ENCODE peak calls at places on chromosomes 1 and 21, in four cellular contexts. Z is CD8-positive, alpha-beta T cell; O is A673; W is tibial artery. C is an unnamed sample.

GRCh38 chr1:5730272-5731109 is 261.7 kb downstream of the NPHP4 start:
- DNase-seq in O (no peak), Z (no peak), W (no peak), C (no peak)

GRCh38 chr21:42509239-42509638 is 4.4 kb upstream of the SLC37A1 start:
- DNase-seq in Z (no peak), O (no peak), W (no peak), C (no peak)

GRCh38 chr21:46504681-46505080 is 46.0 kb downstream of the DIP2A start:
- DNase-seq in W (no peak), O (no peak), Z (no peak), C (no peak)

GRCh38 chr1:64320899-64321624 is 117.6 kb downstream of the UBE2U start:
- DNase-seq in W (no peak), O (no peak), Z (no peak), C (no peak)

GRCh38 chr1:27971674-27972073 is 11.9 kb downstream of the XKR8 start:
- DNase-seq in O (peak; percentile 59), W (no peak), Z (no peak), C (no peak)

GRCh38 chr1:162690672-162691434 is 58.6 kb downstream of the DDR2 start:
- DNase-seq in W (peak; percentile 90), Z (no peak), O (peak; percentile 90), C (peak; percentile 97)

GRCh38 chr1:107899655-107900054 is 65.3 kb downstream of the VAV3 start:
- DNase-seq in W (no peak), O (no peak), Z (no peak), C (no peak)

GRCh38 chr1:32904797-32905196 is 3.6 kb upstream of the TMEM54 start:
- DNase-seq in Z (no peak), W (peak; percentile 39), O (no peak), C (no peak)

GRCh38 chr1:113320972-113321680 is 69.2 kb upstream of the MAGI3 start:
- DNase-seq in O (no peak), Z (no peak), W (no peak), C (no peak)

GRCh38 chr1:170241266-170241851 is 95.6 kb downstream of the NTMT2 start:
- DNase-seq in W (no peak), Z (no peak), O (no peak), C (no peak)

GRCh38 chr1:183101841-183102276 is 78.6 kb downstream of the LAMC1 start:
- DNase-seq in O (no peak), W (no peak), Z (no peak), C (no peak)

GRCh38 chr1:209648931-209649776 is 3.1 kb downstream of the LAMB3 start:
- DNase-seq in Z (no peak), O (peak; percentile 82), W (no peak), C (peak; percentile 64)

GRCh38 chr1:111989531-111990025 is at the start of gene KCND3:
- DNase-seq in O (peak; percentile 27), W (no peak), Z (no peak), C (no peak)

GRCh38 chr1:7175507-7175906 is 390.3 kb downstream of the CAMTA1 start:
- DNase-seq in W (no peak), O (no peak), Z (no peak), C (no peak)

DNA sequence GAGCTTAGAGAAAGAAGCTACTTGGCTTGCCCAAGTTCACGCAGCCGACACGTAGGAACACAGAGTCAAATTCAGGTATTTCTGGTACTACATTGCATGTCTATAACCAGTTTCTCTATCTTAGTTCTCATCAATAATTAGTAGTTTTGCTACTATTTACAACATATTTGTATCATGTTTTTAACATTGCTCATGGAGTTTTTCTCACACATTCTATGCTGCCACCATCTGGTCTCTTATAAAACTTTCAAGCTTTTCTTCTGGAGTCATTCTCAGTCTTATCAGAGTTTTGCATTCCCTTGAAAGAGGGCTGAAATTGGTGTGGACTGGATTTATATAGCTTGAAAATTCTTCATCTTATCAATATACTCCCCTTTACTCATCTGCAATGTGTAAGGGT is 118.8 kb upstream of the PALMD start:
- DNase-seq in W (no peak), O (peak; percentile 26), Z (no peak), C (no peak)
- TF ChIP-seq CTCF in W (no peak), O (peak; percentile 52), Z (no peak), C (peak; percentile 49)

GRCh38 chr1:109546311-109547109 is 1.9 kb upstream of the GNAI3 start:
- DNase-seq in Z (peak; percentile 73), O (peak; percentile 95), W (peak; percentile 91), C (no peak)
- H3K4me3 ChIP-seq in Z (peak overlapping the region; percentile 98), O (peak overlapping the region; percentile 95), W (peak overlapping the region; percentile 96), C (peak overlapping the region; percentile 0)

DNA sequence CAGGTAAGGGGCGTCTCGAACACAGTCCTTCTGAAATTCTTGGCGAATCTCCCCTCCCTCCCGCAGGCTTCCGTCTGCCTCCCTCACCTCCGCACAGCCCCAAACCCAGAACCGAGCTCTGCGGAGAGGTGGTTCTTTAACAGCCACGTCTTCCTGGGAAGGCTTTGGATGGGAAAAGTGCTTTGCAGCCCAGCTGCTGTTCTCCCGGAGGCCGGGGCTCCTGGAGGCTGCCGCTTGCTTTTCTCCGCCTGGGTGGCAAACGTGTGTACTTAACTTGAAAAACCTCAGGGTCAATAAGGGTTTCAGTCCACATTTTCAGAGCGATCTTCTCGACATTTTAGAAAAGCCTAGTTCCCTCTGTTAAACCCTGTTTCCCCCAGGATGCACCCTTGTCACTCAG is 109.3 kb downstream of the PRDM16 start:
- DNase-seq in Z (no peak), W (no peak), O (no peak), C (no peak)
- H3K27me3 ChIP-seq in Z (peaks cover 3% of the 10 kb centered on the region), W (no peaks in the 10 kb centered on the region), O (peaks cover 13% of the 10 kb centered on the region), C (no peaks in the 10 kb centered on the region)

DNA sequence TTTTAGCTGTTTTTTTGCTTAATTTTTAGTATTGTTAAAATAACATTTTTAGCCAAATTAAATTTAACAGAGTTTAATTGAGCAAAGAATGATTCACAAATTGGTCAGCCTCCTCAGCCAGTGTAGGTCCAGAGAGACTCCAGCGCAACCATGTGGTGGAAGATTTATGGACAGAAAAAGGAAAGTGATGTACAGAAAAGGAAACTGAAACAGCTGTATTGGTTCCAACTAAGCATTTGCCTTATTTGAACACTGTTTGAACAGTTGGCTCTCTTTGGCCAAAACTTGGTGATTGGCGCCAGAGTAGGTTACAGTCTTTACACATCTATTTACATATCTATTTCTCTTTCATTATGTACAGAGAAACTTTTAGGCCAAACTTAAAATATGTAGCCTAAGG is 19.4 kb downstream of the RPS6KC1 start:
- DNase-seq in Z (no peak), O (peak; percentile 67), W (no peak), C (no peak)
- TF ChIP-seq CTCF in Z (no peak), O (peak; percentile 41), W (no peak), C (no peak)

GRCh38 chr1:160260436-160261382 is 1.6 kb downstream of the DCAF8 start:
- DNase-seq in W (no peak), O (peak; percentile 40), Z (no peak), C (peak; percentile 75)
- H3K4me3 ChIP-seq in W (peak overlapping the region; percentile 97), O (peak overlapping the region; percentile 85), Z (no peak overlapping the region), C (peak overlapping the region; percentile 90)

DNA sequence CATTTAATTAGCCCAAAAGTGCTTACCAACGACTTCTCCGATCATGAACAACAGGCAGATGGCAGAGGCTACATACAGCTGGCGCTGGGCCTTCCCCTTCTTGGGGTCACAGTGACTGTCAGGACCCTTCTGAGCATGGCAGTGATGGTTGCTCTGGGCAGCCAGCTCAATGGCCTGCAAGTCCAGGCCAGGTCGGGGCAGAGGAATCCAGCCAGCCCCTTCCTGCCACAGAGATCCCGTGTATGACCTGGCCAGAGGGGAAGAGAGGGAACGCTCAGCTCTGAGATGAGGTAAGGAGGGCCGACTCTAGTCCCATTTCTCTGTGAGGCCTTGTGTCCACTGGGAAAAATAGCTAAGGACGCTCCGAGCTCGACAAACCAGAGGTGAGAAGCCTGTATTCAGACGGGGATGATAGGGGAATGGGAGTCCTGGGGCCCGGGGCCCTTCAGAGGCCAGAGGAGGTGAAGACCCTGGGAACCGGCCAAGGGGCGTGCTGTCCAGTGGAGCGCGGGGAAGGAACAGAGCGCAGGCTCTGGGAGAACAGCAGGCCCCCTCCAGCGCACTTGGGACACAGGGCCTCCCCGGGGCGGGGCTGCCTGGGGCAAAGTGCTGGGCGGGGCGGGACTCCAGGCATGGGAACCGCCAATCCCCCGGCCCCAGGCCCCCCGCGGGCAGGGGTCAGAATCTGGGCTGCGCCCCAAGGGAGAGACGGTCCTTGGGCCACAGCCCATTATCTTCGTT is 777 bp downstream of the SLC30A2 start:
- DNase-seq in W (no peak), Z (no peak), O (no peak), C (no peak)
- H3K27me3 ChIP-seq in W (peaks cover 71% of the 10 kb centered on the region), Z (peaks cover 12% of the 10 kb centered on the region), O (peaks cover 81% of the 10 kb centered on the region), C (peaks cover 44% of the 10 kb centered on the region)

GRCh38 chr1:185213086-185213485 is 56.1 kb downstream of the SWT1 start:
- DNase-seq in W (no peak), Z (no peak), O (no peak), C (no peak)

DNA sequence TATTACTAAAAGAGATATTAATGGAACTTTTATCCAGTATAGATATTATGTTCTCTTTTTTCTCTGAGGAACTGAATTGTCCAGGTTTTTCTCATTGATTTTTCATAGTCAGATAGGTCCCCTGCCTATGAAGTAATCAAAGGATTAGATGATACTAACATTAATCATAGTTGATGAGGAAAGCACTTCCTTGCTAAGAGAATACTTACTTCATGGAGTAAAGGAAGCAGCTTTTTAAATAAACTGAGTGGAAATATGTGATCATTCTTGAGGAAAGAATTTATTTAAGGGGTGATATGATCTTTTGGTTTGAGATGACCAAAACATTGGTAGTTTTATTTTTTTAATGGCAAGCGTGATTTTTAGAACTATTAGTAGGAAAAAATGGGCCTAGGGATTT is 58.9 kb downstream of the SWT1 start:
- DNase-seq in W (no peak), O (no peak), Z (no peak), C (no peak)
- TF ChIP-seq CTCF in W (no peak), O (no peak), Z (no peak), C (no peak)

GRCh38 chr1:228500143-228500736 is 13.1 kb downstream of the RNF187 start:
- DNase-seq in Z (no peak), W (no peak), O (no peak), C (no peak)
- H3K4me3 ChIP-seq in Z (no peak overlapping the region), W (no peak overlapping the region), O (no peak overlapping the region), C (no peak overlapping the region)

DNA sequence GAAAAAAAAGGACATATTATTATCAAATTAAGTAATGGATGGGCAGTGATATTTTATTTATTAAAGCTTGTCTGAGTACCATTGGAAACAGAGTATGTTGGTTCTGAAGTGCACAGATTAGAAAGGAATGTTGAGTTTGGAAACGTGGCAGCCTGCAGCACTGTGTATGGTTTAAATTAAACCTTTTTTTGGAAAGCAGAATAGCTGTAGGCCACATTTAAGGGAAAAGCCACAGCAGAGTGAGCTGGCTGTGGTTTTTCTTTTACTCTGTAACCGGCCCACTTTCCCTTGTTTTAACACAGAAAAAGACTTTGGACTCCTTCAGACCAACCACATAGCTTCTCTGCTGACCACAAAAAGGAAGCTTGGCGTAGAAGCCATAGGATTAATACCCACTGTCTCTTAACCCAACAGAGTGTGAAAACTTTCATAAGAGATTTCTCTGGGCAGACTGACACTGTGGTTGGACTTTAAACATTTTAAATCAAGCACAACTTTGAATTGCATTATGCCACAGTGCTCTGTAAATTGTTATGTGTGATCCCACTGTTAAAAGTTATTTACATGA is 75.1 kb downstream of the NFIA start:
- DNase-seq in Z (no peak), W (no peak), O (no peak), C (peak; percentile 64)
- H3K27me3 ChIP-seq in Z (no peaks in the 10 kb centered on the region), W (no peaks in the 10 kb centered on the region), O (no peaks in the 10 kb centered on the region), C (no peaks in the 10 kb centered on the region)

GRCh38 chr21:23694396-23694795 is 1912.9 kb downstream of the MRPL39 start:
- DNase-seq in O (peak; percentile 26), Z (no peak), W (no peak), C (no peak)
- TF ChIP-seq CTCF in O (peak; percentile 7), Z (no peak), W (no peak), C (no peak)

C was measured in BJ.